ENCODE peak calls at places on chromosomes 11 and 22, in four cellular contexts. B is lower leg skin, E is breast epithelium, P is RWPE1. N is an unnamed sample.

GRCh38 chr22:46065733-46066454 is 84.4 kb upstream of the PPARA start:
- DNase-seq in P (no peak), B (no peak), E (no peak), N (peak; percentile 43)

GRCh38 chr11:111913997-111914396 is 1.5 kb downstream of the HSPB2 start:
- DNase-seq in B (no peak), E (peak; percentile 80), P (no peak), N (no peak)

GRCh38 chr22:38724926-38725571 is 19.3 kb downstream of the GTPBP1 start:
- DNase-seq in E (no peak), P (no peak), B (no peak), N (peak; percentile 60)

GRCh38 chr11:33195391-33196190 is 34.3 kb upstream of the CSTF3 start:
- DNase-seq in B (no peak), P (no peak), E (no peak), N (no peak)

GRCh38 chr11:83168756-83169155 is 11.8 kb downstream of the PCF11 start:
- DNase-seq in E (no peak), P (no peak), B (no peak), N (no peak)

GRCh38 chr11:36724742-36725387 is 126.8 kb upstream of the RAG2 start:
- DNase-seq in E (no peak), B (no peak), P (no peak), N (no peak)

GRCh38 chr11:134597452-134597851 is 185.4 kb upstream of the B3GAT1 start:
- DNase-seq in P (no peak), E (no peak), B (peak; percentile 76), N (no peak)

GRCh38 chr11:75635009-75635909 is 33.6 kb downstream of the MAP6 start:
- DNase-seq in P (no peak), E (no peak), B (no peak), N (no peak)

GRCh38 chr11:111833524-111833923 is 37.9 kb downstream of the ALG9 start:
- DNase-seq in E (no peak), P (no peak), B (no peak), N (no peak)

GRCh38 chr22:40415531-40416266 is 45.3 kb downstream of the SGSM3 start:
- DNase-seq in B (no peak), E (no peak), P (no peak), N (no peak)

GRCh38 chr11:30758012-30758411 is 171.9 kb upstream of the MPPED2 start:
- DNase-seq in E (no peak), B (no peak), P (no peak), N (no peak)

GRCh38 chr11:95245038-95245437 is 14.0 kb upstream of the SESN3 start:
- DNase-seq in P (peak; percentile 83), B (no peak), E (no peak), N (peak; percentile 87)

GRCh38 chr11:111574373-111575230 is 27.6 kb upstream of the SIK2 start:
- DNase-seq in B (no peak), E (no peak), P (no peak), N (no peak)

GRCh38 chr22:48960981-48961655 is 866.6 kb downstream of the BRD1 start:
- DNase-seq in E (peak; percentile 6), P (no peak), B (peak; percentile 13), N (no peak)

GRCh38 chr11:115241899-115242298 is 262.3 kb downstream of the CADM1 start:
- DNase-seq in P (no peak), E (no peak), B (no peak), N (no peak)

GRCh38 chr22:23282089-23282501 is 101.8 kb downstream of the BCR start:
- DNase-seq in B (peak; percentile 95), E (peak; percentile 98), P (peak; percentile 93), N (peak; percentile 95)

GRCh38 chr11:119774180-119774763 is 45.3 kb upstream of the NECTIN1 start:
- DNase-seq in P (peak; percentile 28), E (no peak), B (no peak), N (peak; percentile 62)
- TF ChIP-seq CTCF in P (no peak), E (no peak), B (no peak), N (no peak)

GRCh38 chr22:35736701-35737100 is 19.0 kb downstream of the APOL5 start:
- DNase-seq in P (no peak), E (no peak), B (no peak), N (no peak)
- TF ChIP-seq CTCF in P (no peak), E (no peak), B (no peak), N (no peak)

DNA sequence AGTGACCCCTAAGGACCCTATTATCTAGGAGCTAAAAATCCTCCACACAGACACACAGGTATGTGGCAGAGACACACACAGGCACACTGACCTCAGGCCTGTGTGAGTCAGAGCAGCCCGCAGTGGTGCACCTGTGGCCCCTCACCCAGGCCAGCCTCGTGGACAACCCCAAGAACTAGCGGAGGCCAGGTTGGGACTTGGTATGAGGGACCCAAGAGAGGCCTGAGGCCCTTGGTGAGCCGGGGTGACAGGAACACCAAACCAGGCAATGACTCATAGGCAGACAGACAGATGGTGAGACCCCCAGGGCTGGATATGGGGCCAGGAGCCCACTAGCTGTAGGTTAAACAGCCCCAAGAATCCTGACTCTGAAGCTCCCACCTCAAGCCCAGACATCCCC is 6.0 kb downstream of the CASTOR1 start:
- DNase-seq in P (no peak), E (no peak), B (no peak), N (no peak)
- TF ChIP-seq CTCF in P (no peak), E (no peak), B (no peak), N (no peak)

DNA sequence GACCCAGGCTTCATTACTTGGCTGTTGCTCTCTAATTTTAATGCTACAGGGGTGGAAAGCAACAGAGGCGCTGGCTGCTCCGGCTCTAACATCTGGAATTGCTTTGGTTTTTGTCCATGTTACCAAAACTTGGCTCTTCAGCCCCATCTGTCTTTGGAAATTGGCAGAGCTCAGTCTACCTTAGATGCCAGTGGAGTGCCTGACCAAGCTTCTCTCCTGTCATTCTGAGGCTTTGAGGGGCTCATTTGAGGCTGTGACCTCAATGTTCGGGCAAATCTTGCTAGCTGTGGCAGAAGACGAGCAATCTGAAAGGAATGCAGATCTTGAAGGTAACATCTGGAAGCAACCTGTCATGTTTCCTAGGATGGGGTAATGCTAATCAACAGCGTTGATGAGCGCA is 409.5 kb upstream of the SYN3 start:
- DNase-seq in E (no peak), B (peak; percentile 73), P (no peak), N (no peak)
- TF ChIP-seq CTCF in E (no peak), B (no peak), P (no peak), N (peak; percentile 7)

GRCh38 chr22:28846994-28847393 is 36.4 kb upstream of the ZNRF3 start:
- DNase-seq in P (no peak), B (no peak), E (no peak), N (no peak)
- TF ChIP-seq CTCF in P (no peak), B (no peak), E (no peak), N (no peak)

GRCh38 chr11:1415631-1416030 is 25.9 kb downstream of the BRSK2 start:
- DNase-seq in E (no peak), B (no peak), P (no peak), N (no peak)
- TF ChIP-seq CTCF in E (no peak), B (no peak), P (no peak), N (no peak)

GRCh38 chr11:120527111-120527748 is 15.7 kb downstream of the GRIK4 start:
- DNase-seq in E (peak; percentile 44), B (no peak), P (no peak), N (no peak)
- TF ChIP-seq CTCF in E (no peak), B (no peak), P (no peak), N (no peak)

GRCh38 chr22:29702931-29703594 is 16.7 kb upstream of the CABP7 start:
- DNase-seq in E (no peak), B (no peak), P (no peak), N (no peak)

GRCh38 chr22:29705651-29706050 is 14.2 kb upstream of the CABP7 start:
- DNase-seq in E (no peak), P (no peak), B (no peak), N (no peak)

GRCh38 chr22:29703595-29704195 is 16.1 kb upstream of the CABP7 start:
- DNase-seq in E (no peak), P (no peak), B (no peak), N (no peak)

GRCh38 chr22:29706493-29706892 is 13.3 kb upstream of the CABP7 start:
- DNase-seq in B (no peak), E (no peak), P (no peak), N (no peak)

GRCh38 chr22:29704528-29705285 is 15.1 kb upstream of the CABP7 start:
- DNase-seq in B (no peak), P (no peak), E (no peak), N (no peak)
- TF ChIP-seq CTCF in B (no peak), P (no peak), E (no peak), N (no peak)